ENCODE peak calls at places on chromosome 15, in eight cellular contexts. One of them, this sample, is unnamed.

GRCh38 chr15:81339321-81339720 is 15.4 kb upstream of the STARD5 start:
- DNase-seq in IMR-90: no peak
- DNase-seq in prostate gland: no peak
- DNase-seq in H54: no peak
- DNase-seq in suprapubic skin: no peak
- DNase-seq in heart left ventricle: no peak
- DNase-seq in NB4: no peak
- DNase-seq in right lobe of liver: no peak
- DNase-seq in this sample: no peak

GRCh38 chr15:101242160-101242998 is 9.5 kb downstream of the CHSY1 start:
- DNase-seq in IMR-90: peak; percentile 59
- DNase-seq in prostate gland: no peak
- DNase-seq in H54: no peak
- DNase-seq in suprapubic skin: no peak
- DNase-seq in heart left ventricle: peak; percentile 37
- DNase-seq in NB4: peak; percentile 98
- DNase-seq in right lobe of liver: no peak
- DNase-seq in this sample: no peak

GRCh38 chr15:65408370-65409283 is 14.1 kb downstream of the IGDCC4 start:
- DNase-seq in IMR-90: peak; percentile 44
- DNase-seq in prostate gland: no peak
- DNase-seq in H54: no peak
- DNase-seq in suprapubic skin: no peak
- DNase-seq in heart left ventricle: no peak
- DNase-seq in NB4: no peak
- DNase-seq in right lobe of liver: no peak
- DNase-seq in this sample: no peak

GRCh38 chr15:100809587-100809986 is 70.0 kb upstream of the ALDH1A3 start:
- DNase-seq in IMR-90: peak; percentile 15
- DNase-seq in prostate gland: no peak
- DNase-seq in H54: no peak
- DNase-seq in suprapubic skin: no peak
- DNase-seq in heart left ventricle: no peak
- DNase-seq in NB4: no peak
- DNase-seq in right lobe of liver: no peak
- DNase-seq in this sample: no peak

GRCh38 chr15:57456559-57456958 is 80.3 kb downstream of the CGNL1 start:
- DNase-seq in IMR-90: no peak
- DNase-seq in prostate gland: no peak
- DNase-seq in H54: no peak
- DNase-seq in suprapubic skin: no peak
- DNase-seq in heart left ventricle: no peak
- DNase-seq in NB4: no peak
- DNase-seq in right lobe of liver: no peak
- DNase-seq in this sample: no peak

GRCh38 chr15:57591822-57592367 is at the start of gene MYZAP:
- DNase-seq in IMR-90: no peak
- DNase-seq in prostate gland: peak; percentile 53
- DNase-seq in H54: peak; percentile 50
- DNase-seq in suprapubic skin: no peak
- DNase-seq in heart left ventricle: peak; percentile 66
- DNase-seq in NB4: no peak
- DNase-seq in right lobe of liver: peak; percentile 62
- DNase-seq in this sample: no peak

GRCh38 chr15:78414608-78415250 is 23.3 kb upstream of the IREB2 start:
- DNase-seq in IMR-90: no peak
- DNase-seq in prostate gland: no peak
- DNase-seq in H54: no peak
- DNase-seq in suprapubic skin: no peak
- DNase-seq in heart left ventricle: no peak
- DNase-seq in NB4: no peak
- DNase-seq in right lobe of liver: no peak
- DNase-seq in this sample: no peak

GRCh38 chr15:85800460-85801123 is 5.9 kb upstream of the KLHL25 start:
- DNase-seq in IMR-90: peak; percentile 61
- DNase-seq in prostate gland: peak; percentile 84
- DNase-seq in H54: peak; percentile 80
- DNase-seq in suprapubic skin: no peak
- DNase-seq in heart left ventricle: peak; percentile 62
- DNase-seq in NB4: no peak
- DNase-seq in right lobe of liver: peak; percentile 91
- DNase-seq in this sample: peak; percentile 46

GRCh38 chr15:89117790-89118189 is 29.5 kb downstream of the ABHD2 start:
- DNase-seq in IMR-90: no peak
- DNase-seq in prostate gland: no peak
- DNase-seq in H54: no peak
- DNase-seq in suprapubic skin: no peak
- DNase-seq in heart left ventricle: no peak
- DNase-seq in NB4: no peak
- DNase-seq in right lobe of liver: no peak
- DNase-seq in this sample: no peak

GRCh38 chr15:89113263-89113662 is 25.0 kb downstream of the ABHD2 start:
- DNase-seq in IMR-90: no peak
- DNase-seq in prostate gland: no peak
- DNase-seq in H54: no peak
- DNase-seq in suprapubic skin: no peak
- DNase-seq in heart left ventricle: no peak
- DNase-seq in NB4: no peak
- DNase-seq in right lobe of liver: no peak
- DNase-seq in this sample: no peak

GRCh38 chr15:89116404-89116803 is 28.1 kb downstream of the ABHD2 start:
- DNase-seq in IMR-90: peak; percentile 55
- DNase-seq in prostate gland: no peak
- DNase-seq in H54: no peak
- DNase-seq in suprapubic skin: no peak
- DNase-seq in heart left ventricle: peak; percentile 48
- DNase-seq in NB4: no peak
- DNase-seq in right lobe of liver: no peak
- DNase-seq in this sample: no peak

GRCh38 chr15:89114974-89115373 is 26.7 kb downstream of the ABHD2 start:
- DNase-seq in IMR-90: peak; percentile 84
- DNase-seq in prostate gland: no peak
- DNase-seq in H54: no peak
- DNase-seq in suprapubic skin: no peak
- DNase-seq in heart left ventricle: no peak
- DNase-seq in NB4: no peak
- DNase-seq in right lobe of liver: no peak
- DNase-seq in this sample: no peak

DNA sequence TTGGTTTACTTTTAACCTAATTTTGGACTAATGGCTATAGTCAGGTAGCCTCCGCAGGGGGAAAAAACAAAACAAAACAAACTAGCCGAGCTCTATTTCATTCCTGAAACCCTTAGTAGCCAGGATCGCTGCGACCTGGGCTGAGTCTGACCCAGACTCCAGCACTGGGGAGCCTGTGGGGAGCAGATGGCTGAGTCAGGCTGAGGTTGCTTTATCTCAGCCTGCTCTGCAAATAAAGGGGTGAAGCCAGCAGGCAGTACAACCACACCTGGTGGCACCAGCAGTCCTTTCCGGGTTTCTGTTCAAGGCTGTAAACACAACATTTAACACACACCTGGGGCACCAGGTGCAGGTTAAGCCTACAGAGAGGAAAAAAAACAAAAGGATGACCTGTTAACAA is 27.3 kb downstream of the ABHD2 start:
- DNase-seq in IMR-90: no peak
- DNase-seq in prostate gland: peak; percentile 73
- DNase-seq in H54: no peak
- DNase-seq in suprapubic skin: no peak
- DNase-seq in heart left ventricle: no peak
- DNase-seq in NB4: no peak
- DNase-seq in right lobe of liver: no peak
- DNase-seq in this sample: no peak
- TF ChIP-seq POLR2A in IMR-90: no peak
- TF ChIP-seq POLR2A in prostate gland: peak; percentile 33
- TF ChIP-seq POLR2A in H54: no peak
- TF ChIP-seq POLR2A in suprapubic skin: no peak
- TF ChIP-seq POLR2A in heart left ventricle: no peak
- TF ChIP-seq POLR2A in NB4: no peak
- TF ChIP-seq POLR2A in right lobe of liver: peak; percentile 44
- TF ChIP-seq POLR2A in this sample: no peak

GRCh38 chr15:63049747-63050439 is 7.3 kb downstream of the TPM1 start:
- DNase-seq in IMR-90: no peak
- DNase-seq in prostate gland: no peak
- DNase-seq in H54: no peak
- DNase-seq in suprapubic skin: no peak
- DNase-seq in heart left ventricle: no peak
- DNase-seq in NB4: no peak
- DNase-seq in right lobe of liver: no peak
- DNase-seq in this sample: no peak

GRCh38 chr15:63048115-63048985 is 5.8 kb downstream of the TPM1 start:
- DNase-seq in IMR-90: peak; percentile 92
- DNase-seq in prostate gland: peak; percentile 89
- DNase-seq in H54: peak; percentile 71
- DNase-seq in suprapubic skin: peak; percentile 93
- DNase-seq in heart left ventricle: peak; percentile 90
- DNase-seq in NB4: peak; percentile 93
- DNase-seq in right lobe of liver: peak; percentile 95
- DNase-seq in this sample: peak; percentile 85

GRCh38 chr15:63047792-63048114 is 5.2 kb downstream of the TPM1 start:
- DNase-seq in IMR-90: no peak
- DNase-seq in prostate gland: no peak
- DNase-seq in H54: no peak
- DNase-seq in suprapubic skin: no peak
- DNase-seq in heart left ventricle: no peak
- DNase-seq in NB4: no peak
- DNase-seq in right lobe of liver: no peak
- DNase-seq in this sample: no peak

GRCh38 chr15:63050737-63051700 is 8.5 kb downstream of the TPM1 start:
- DNase-seq in IMR-90: peak; percentile 88
- DNase-seq in prostate gland: no peak
- DNase-seq in H54: no peak
- DNase-seq in suprapubic skin: no peak
- DNase-seq in heart left ventricle: no peak
- DNase-seq in NB4: no peak
- DNase-seq in right lobe of liver: no peak
- DNase-seq in this sample: no peak

DNA sequence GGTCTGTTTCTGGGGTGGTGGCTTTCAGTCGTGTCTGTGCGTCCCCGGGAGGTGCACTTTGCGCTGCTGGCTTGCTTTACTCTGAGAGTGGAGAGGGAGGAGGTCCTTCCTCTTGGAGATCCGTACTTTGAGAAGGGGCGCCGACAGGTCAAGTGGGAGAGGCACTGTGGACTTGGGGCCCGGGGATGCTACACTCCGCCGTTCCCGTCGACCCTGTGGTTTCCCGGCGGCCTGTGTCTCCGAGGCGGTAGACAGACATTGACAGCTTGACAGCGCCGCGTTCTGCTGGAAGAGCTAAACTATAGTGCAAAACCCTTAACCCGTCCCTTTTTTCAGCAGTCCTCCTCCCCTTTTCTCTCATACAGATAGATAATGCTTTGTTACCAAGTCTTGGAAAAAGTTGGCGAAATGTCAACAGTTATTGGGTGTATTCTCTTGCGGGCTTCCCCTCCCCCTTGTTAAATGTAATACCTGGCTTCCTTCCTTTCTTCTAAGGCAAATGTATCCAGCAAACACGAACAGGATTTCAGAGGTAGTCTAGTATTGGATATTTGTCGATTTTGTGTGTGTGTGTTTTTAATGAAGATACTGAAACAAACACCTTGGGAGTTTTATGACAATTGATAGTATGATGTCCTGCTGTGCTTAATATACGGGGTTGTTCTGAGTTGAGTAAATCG is 6.6 kb downstream of the TPM1 start:
- DNase-seq in IMR-90: peak; percentile 66
- DNase-seq in prostate gland: peak; percentile 44
- DNase-seq in H54: no peak
- DNase-seq in suprapubic skin: no peak
- DNase-seq in heart left ventricle: peak; percentile 59
- DNase-seq in NB4: peak; percentile 52
- DNase-seq in right lobe of liver: peak; percentile 69
- DNase-seq in this sample: peak; percentile 40
- TF ChIP-seq POLR2A in IMR-90: no peak
- TF ChIP-seq POLR2A in prostate gland: no peak
- TF ChIP-seq POLR2A in H54: no peak
- TF ChIP-seq POLR2A in suprapubic skin: no peak
- TF ChIP-seq POLR2A in heart left ventricle: no peak
- TF ChIP-seq POLR2A in NB4: no peak
- TF ChIP-seq POLR2A in right lobe of liver: no peak
- TF ChIP-seq POLR2A in this sample: no peak

GRCh38 chr15:40345867-40346578 is 4.8 kb upstream of the PHGR1 start:
- DNase-seq in IMR-90: no peak
- DNase-seq in prostate gland: no peak
- DNase-seq in H54: no peak
- DNase-seq in suprapubic skin: no peak
- DNase-seq in heart left ventricle: no peak
- DNase-seq in NB4: no peak
- DNase-seq in right lobe of liver: no peak
- DNase-seq in this sample: no peak

GRCh38 chr15:40349163-40349562 is 1.7 kb upstream of the PHGR1 start:
- DNase-seq in IMR-90: no peak
- DNase-seq in prostate gland: no peak
- DNase-seq in H54: no peak
- DNase-seq in suprapubic skin: no peak
- DNase-seq in heart left ventricle: no peak
- DNase-seq in NB4: no peak
- DNase-seq in right lobe of liver: no peak
- DNase-seq in this sample: no peak

GRCh38 chr15:40346579-40347558 is 4.0 kb upstream of the PHGR1 start:
- DNase-seq in IMR-90: no peak
- DNase-seq in prostate gland: no peak
- DNase-seq in H54: no peak
- DNase-seq in suprapubic skin: no peak
- DNase-seq in heart left ventricle: no peak
- DNase-seq in NB4: no peak
- DNase-seq in right lobe of liver: no peak
- DNase-seq in this sample: no peak

GRCh38 chr15:40348471-40348864 is 2.4 kb upstream of the PHGR1 start:
- DNase-seq in IMR-90: no peak
- DNase-seq in prostate gland: no peak
- DNase-seq in H54: no peak
- DNase-seq in suprapubic skin: no peak
- DNase-seq in heart left ventricle: no peak
- DNase-seq in NB4: no peak
- DNase-seq in right lobe of liver: no peak
- DNase-seq in this sample: no peak

DNA sequence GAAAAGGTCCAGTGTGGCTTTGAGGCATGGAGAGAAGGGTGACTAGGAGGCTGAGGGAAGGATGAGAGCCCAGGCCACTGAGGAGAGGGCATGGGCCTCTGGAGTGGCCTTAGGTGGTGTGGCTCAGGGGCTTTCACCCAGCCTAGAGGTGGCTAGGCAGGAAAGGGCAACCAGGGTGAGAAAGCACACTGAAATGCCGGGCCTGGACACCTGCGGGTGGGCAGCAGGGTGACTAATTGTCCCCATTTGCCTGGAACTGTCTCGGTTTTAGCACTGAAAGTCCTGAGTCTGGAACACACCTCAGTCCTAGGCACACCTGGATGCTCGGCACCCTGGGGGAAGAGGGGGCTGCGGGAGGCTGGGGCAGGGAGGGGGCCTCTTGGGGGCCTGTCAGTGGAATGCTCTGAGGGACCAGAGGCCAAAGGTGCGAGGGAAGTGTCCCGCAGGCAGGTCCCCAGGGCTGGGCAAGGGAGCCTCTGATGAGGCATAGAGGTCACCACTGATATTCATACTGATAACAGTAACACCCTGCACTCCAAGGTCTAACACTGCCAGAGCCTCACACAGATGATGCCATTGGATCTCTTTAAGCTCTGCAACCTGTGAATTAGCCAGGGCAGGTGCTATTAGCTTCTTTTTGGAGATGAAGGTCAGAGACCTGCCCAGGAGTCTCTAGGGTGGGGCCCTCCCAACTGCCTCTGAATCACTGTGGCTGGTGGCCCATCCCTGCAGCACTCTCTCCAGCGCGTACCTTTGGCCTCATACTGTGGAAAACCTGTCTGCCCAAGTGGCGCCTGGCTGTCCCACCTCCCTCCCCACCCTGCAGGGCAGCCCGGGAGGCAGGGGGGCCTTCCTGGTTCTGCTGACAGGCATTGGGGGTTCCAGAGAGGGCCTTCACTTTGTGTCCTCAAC is 3.0 kb upstream of the PHGR1 start:
- DNase-seq in IMR-90: no peak
- DNase-seq in prostate gland: no peak
- DNase-seq in H54: no peak
- DNase-seq in suprapubic skin: no peak
- DNase-seq in heart left ventricle: no peak
- DNase-seq in NB4: no peak
- DNase-seq in right lobe of liver: no peak
- DNase-seq in this sample: no peak
- TF ChIP-seq POLR2A in IMR-90: no peak
- TF ChIP-seq POLR2A in prostate gland: no peak
- TF ChIP-seq POLR2A in H54: no peak
- TF ChIP-seq POLR2A in suprapubic skin: no peak
- TF ChIP-seq POLR2A in heart left ventricle: no peak
- TF ChIP-seq POLR2A in NB4: no peak
- TF ChIP-seq POLR2A in right lobe of liver: no peak
- TF ChIP-seq POLR2A in this sample: no peak

GRCh38 chr15:52288051-52288942 is 7.3 kb downstream of the MYO5C start:
- DNase-seq in IMR-90: peak; percentile 46
- DNase-seq in prostate gland: peak; percentile 91
- DNase-seq in H54: no peak
- DNase-seq in suprapubic skin: no peak
- DNase-seq in heart left ventricle: no peak
- DNase-seq in NB4: no peak
- DNase-seq in right lobe of liver: peak; percentile 84
- DNase-seq in this sample: no peak

GRCh38 chr15:52290329-52290728 is 5.3 kb downstream of the MYO5C start:
- DNase-seq in IMR-90: no peak
- DNase-seq in prostate gland: no peak
- DNase-seq in H54: no peak
- DNase-seq in suprapubic skin: no peak
- DNase-seq in heart left ventricle: no peak
- DNase-seq in NB4: no peak
- DNase-seq in right lobe of liver: no peak
- DNase-seq in this sample: no peak

GRCh38 chr15:52289629-52290081 is 5.9 kb downstream of the MYO5C start:
- DNase-seq in IMR-90: no peak
- DNase-seq in prostate gland: peak; percentile 90
- DNase-seq in H54: no peak
- DNase-seq in suprapubic skin: no peak
- DNase-seq in heart left ventricle: no peak
- DNase-seq in NB4: no peak
- DNase-seq in right lobe of liver: no peak
- DNase-seq in this sample: no peak

GRCh38 chr15:52290800-52291199 is 4.8 kb downstream of the MYO5C start:
- DNase-seq in IMR-90: no peak
- DNase-seq in prostate gland: no peak
- DNase-seq in H54: no peak
- DNase-seq in suprapubic skin: no peak
- DNase-seq in heart left ventricle: no peak
- DNase-seq in NB4: no peak
- DNase-seq in right lobe of liver: no peak
- DNase-seq in this sample: no peak

GRCh38 chr15:52288986-52289385 is 6.6 kb downstream of the MYO5C start:
- DNase-seq in IMR-90: no peak
- DNase-seq in prostate gland: no peak
- DNase-seq in H54: no peak
- DNase-seq in suprapubic skin: no peak
- DNase-seq in heart left ventricle: no peak
- DNase-seq in NB4: no peak
- DNase-seq in right lobe of liver: no peak
- DNase-seq in this sample: no peak
- TF ChIP-seq POLR2A in IMR-90: no peak
- TF ChIP-seq POLR2A in prostate gland: no peak
- TF ChIP-seq POLR2A in H54: no peak
- TF ChIP-seq POLR2A in suprapubic skin: no peak
- TF ChIP-seq POLR2A in heart left ventricle: no peak
- TF ChIP-seq POLR2A in NB4: no peak
- TF ChIP-seq POLR2A in right lobe of liver: no peak
- TF ChIP-seq POLR2A in this sample: no peak